ENCODE peak calls at places on chromosomes 16 and 17, in nine cellular contexts. F, Y, M, X, O, Q, P, V and L are unnamed samples.

GRCh38 chr17:28090551-28090950 is 48.1 kb downstream of the NLK start:
- DNase-seq in F (no peak), Y (no peak), M (no peak), X (no peak), O (no peak), Q (no peak), P (no peak), V (no peak), L (no peak)

GRCh38 chr17:54883939-54884338 is 16.7 kb upstream of the TOM1L1 start:
- DNase-seq in F (no peak), Y (no peak), M (no peak), X (no peak), O (no peak), Q (no peak), P (no peak), V (no peak), L (no peak)

GRCh38 chr17:8885968-8886674 is 18.6 kb upstream of the PIK3R6 start:
- DNase-seq in F (no peak), Y (no peak), M (no peak), X (no peak), O (no peak), Q (peak; percentile 82), P (no peak), V (no peak), L (no peak)

GRCh38 chr16:84065536-84066132 is 23.0 kb upstream of the SLC38A8 start:
- DNase-seq in F (peak; percentile 14), Y (peak; percentile 72), M (peak; percentile 62), X (no peak), O (no peak), Q (peak; percentile 74), P (no peak), V (peak; percentile 67), L (peak; percentile 80)

GRCh38 chr16:89110641-89111040 is 17.0 kb downstream of the ACSF3 start:
- DNase-seq in F (no peak), Y (no peak), M (no peak), X (no peak), O (no peak), Q (no peak), P (no peak), V (no peak), L (no peak)

GRCh38 chr17:17819561-17819995 is 17.2 kb downstream of the SREBF1 start:
- DNase-seq in F (no peak), Y (peak; percentile 81), M (peak; percentile 92), X (peak; percentile 74), O (peak; percentile 87), Q (peak; percentile 78), P (no peak), V (peak; percentile 85), L (peak; percentile 98)

GRCh38 chr17:6374761-6375312 is 60.1 kb downstream of the AIPL1 start:
- DNase-seq in F (no peak), Y (peak; percentile 3), M (peak; percentile 61), X (no peak), O (no peak), Q (peak; percentile 61), P (no peak), V (peak; percentile 23), L (peak; percentile 22)

GRCh38 chr16:67100569-67101300 is 9.0 kb upstream of the PHAF1 start:
- DNase-seq in F (no peak), Y (peak; percentile 63), M (peak; percentile 56), X (no peak), O (no peak), Q (peak; percentile 48), P (no peak), V (no peak), L (peak; percentile 69)

GRCh38 chr16:70740919-70741778 is 55.3 kb upstream of the MTSS2 start:
- DNase-seq in F (peak; percentile 69), Y (no peak), M (peak; percentile 87), X (no peak), O (no peak), Q (no peak), P (no peak), V (no peak), L (peak; percentile 57)

GRCh38 chr17:78980624-78980972 is 875 bp upstream of the LGALS3BP start:
- DNase-seq in F (no peak), Y (no peak), M (no peak), X (no peak), O (no peak), Q (no peak), P (no peak), V (no peak), L (no peak)

GRCh38 chr17:57110152-57110542 is 25.1 kb downstream of the AKAP1 start:
- DNase-seq in F (no peak), Y (no peak), M (no peak), X (no peak), O (peak; percentile 68), Q (no peak), P (no peak), V (peak; percentile 43), L (no peak)

GRCh38 chr16:30186444-30186781 is 3.0 kb downstream of the CORO1A start:
- DNase-seq in F (no peak), Y (no peak), M (no peak), X (no peak), O (no peak), Q (peak; percentile 6), P (no peak), V (no peak), L (no peak)
- H3K4me3 ChIP-seq in F (no peak overlapping the region), Y (no peak overlapping the region), M (no peak overlapping the region), X (no peak overlapping the region), O (peak overlapping the region; percentile 16), Q (no peak overlapping the region), P (no peak overlapping the region), V (no peak overlapping the region), L (no peak overlapping the region)

DNA sequence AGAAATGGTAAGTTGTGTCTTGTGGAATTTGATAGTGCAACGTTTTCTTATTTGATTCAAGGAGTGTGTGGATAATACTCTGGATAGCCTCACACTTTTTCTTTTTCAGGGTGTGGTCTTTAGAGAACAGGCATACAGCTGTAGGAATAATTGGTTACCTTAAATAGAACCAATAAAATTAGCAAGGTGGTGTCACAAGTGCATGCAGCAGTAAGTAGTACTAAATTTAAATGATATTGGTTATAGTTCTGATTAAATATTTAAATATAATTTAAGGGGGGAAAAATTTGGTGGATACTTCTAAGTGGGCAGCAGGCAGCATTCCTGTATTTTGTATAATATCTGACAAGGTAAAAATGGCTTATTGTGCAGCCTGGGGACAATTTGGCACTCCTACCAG is 3.7 kb downstream of the HAPSTR1 start:
- DNase-seq in F (no peak), Y (no peak), M (no peak), X (no peak), O (no peak), Q (no peak), P (no peak), V (no peak), L (no peak)
- H3K4me3 ChIP-seq in F (peak overlapping the region; percentile 79), Y (peak overlapping the region; percentile 93), M (no peak overlapping the region), X (peak overlapping the region; percentile 74), O (no peak overlapping the region), Q (no peak overlapping the region), P (peak overlapping the region; percentile 65), V (no peak overlapping the region), L (peak overlapping the region; percentile 94)

GRCh38 chr17:37640016-37640415 is 3.2 kb downstream of the DDX52 start:
- DNase-seq in F (no peak), Y (no peak), M (no peak), X (no peak), O (no peak), Q (no peak), P (no peak), V (no peak), L (no peak)
- H3K4me3 ChIP-seq in F (no peak overlapping the region), Y (no peak overlapping the region), M (no peak overlapping the region), X (no peak overlapping the region), O (no peak overlapping the region), Q (no peak overlapping the region), P (no peak overlapping the region), V (no peak overlapping the region), L (no peak overlapping the region)

GRCh38 chr17:76008630-76009425 is 8.2 kb downstream of the CDK3 start:
- DNase-seq in F (no peak), Y (no peak), M (no peak), X (no peak), O (no peak), Q (no peak), P (no peak), V (no peak), L (no peak)
- H3K4me3 ChIP-seq in F (no peak overlapping the region), Y (no peak overlapping the region), M (no peak overlapping the region), X (no peak overlapping the region), O (no peak overlapping the region), Q (no peak overlapping the region), P (no peak overlapping the region), V (no peak overlapping the region), L (no peak overlapping the region)

DNA sequence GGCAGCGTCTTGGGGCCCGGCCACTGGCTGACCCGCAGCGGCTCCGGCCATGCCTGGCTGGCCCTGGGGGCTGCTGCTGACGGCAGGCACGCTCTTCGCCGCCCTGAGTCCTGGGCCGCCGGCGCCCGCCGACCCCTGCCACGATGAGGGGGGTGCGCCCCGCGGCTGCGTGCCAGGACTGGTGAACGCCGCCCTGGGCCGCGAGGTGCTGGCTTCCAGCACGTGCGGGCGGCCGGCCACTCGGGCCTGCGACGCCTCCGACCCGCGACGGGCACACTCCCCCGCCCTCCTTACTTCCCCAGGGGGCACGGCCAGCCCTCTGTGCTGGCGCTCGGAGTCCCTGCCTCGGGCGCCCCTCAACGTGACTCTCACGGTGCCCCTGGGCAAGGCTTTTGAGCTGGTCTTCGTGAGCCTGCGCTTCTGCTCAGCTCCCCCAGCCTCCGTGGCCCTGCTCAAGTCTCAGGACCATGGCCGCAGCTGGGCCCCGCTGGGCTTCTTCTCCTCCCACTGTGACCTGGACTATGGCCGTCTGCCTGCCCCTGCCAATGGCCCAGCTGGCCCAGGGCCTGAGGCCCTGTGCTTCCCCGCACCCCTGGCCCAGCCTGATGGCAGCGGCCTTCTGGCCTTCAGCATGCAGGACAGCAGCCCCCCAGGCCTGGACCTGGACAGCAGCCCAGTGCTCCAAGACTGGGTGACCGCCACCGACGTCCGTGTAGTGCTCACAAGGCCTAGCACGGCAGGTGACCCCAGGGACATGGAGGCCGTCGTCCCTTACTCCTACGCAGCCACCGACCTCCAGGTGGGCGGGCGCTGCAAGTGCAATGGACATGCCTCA is 773 bp downstream of the NTN3 start:
- DNase-seq in F (no peak), Y (no peak), M (no peak), X (no peak), O (peak; percentile 86), Q (no peak), P (no peak), V (no peak), L (no peak)
- H3K4me3 ChIP-seq in F (no peak overlapping the region), Y (no peak overlapping the region), M (peak overlapping the region; percentile 27), X (peak overlapping the region; percentile 29), O (peak overlapping the region; percentile 45), Q (peak overlapping the region; percentile 37), P (peak overlapping the region; percentile 23), V (no peak overlapping the region), L (peak overlapping the region; percentile 31)